ENCODE peak calls at places on chromosomes 2 and 18, in four cellular contexts. X is activated naive CD8-positive, alpha-beta T cell treated with anti-CD3 and anti-CD28 coated beads, Interleukin-2, amount 10 ng/mL, durations not matched to agents 7 days and 5 days; U is activated CD4-positive, alpha-beta T cell treated with anti-CD3 and anti-CD28 coated beads for 36 hours; A is T-helper 17 cell. I is an unnamed sample.

GRCh38 chr2:120313695-120314615 is 32.0 kb upstream of the INHBB start:
- ATAC-seq in X (no peak), U (no peak), A (no peak), I (no peak)

GRCh38 chr2:69223759-69224494 is 163.1 kb downstream of the GFPT1 start:
- ATAC-seq in X (no peak), U (no peak), A (no peak), I (no peak)

GRCh38 chr2:38574278-38574677 is 28.4 kb downstream of the HNRNPLL start:
- ATAC-seq in X (no peak), U (no peak), A (no peak), I (no peak)

GRCh38 chr2:54497738-54498680 is 41.9 kb downstream of the SPTBN1 start:
- ATAC-seq in X (no peak), U (no peak), A (no peak), I (no peak)

GRCh38 chr2:11420671-11421070 is 45.3 kb downstream of the E2F6 start:
- ATAC-seq in X (no peak), U (no peak), A (no peak), I (no peak)

GRCh38 chr2:177275671-177276070 is 11.1 kb upstream of the NFE2L2 start:
- ATAC-seq in X (no peak), U (no peak), A (no peak), I (no peak)

GRCh38 chr18:80026363-80026762 is 7.9 kb upstream of the RBFA start:
- ATAC-seq in X (no peak), U (no peak), A (no peak), I (no peak)

GRCh38 chr18:46275370-46275769 is 171.2 kb downstream of the HAUS1 start:
- ATAC-seq in X (no peak), U (no peak), A (no peak), I (no peak)

GRCh38 chr18:49055787-49056186 is 105.0 kb upstream of the SMAD7 start:
- ATAC-seq in X (peak), U (peak), A (peak), I (peak)

GRCh38 chr2:98663521-98664090 is 55.2 kb downstream of the UNC50 start:
- ATAC-seq in X (peak), U (peak), A (peak), I (no peak)

GRCh38 chr2:217370391-217370790 is 510.5 kb upstream of the TNP1 start:
- ATAC-seq in X (no peak), U (peak), A (no peak), I (no peak)

GRCh38 chr2:100780203-100781008 is 39.5 kb upstream of the NPAS2 start:
- ATAC-seq in X (no peak), U (no peak), A (no peak), I (no peak)

GRCh38 chr2:231593666-231594065 is 1.0 kb downstream of the TEX44 start:
- ATAC-seq in X (no peak), U (no peak), A (no peak), I (no peak)

GRCh38 chr2:40168032-40168431 is 283.9 kb downstream of the SLC8A1 start:
- ATAC-seq in X (no peak), U (no peak), A (no peak), I (no peak)

GRCh38 chr2:239942090-239942489 is 83.1 kb downstream of the NDUFA10 start:
- ATAC-seq in X (no peak), U (no peak), A (no peak), I (no peak)

GRCh38 chr18:44841769-44842587 is 161.3 kb downstream of the SETBP1 start:
- ATAC-seq in X (no peak), U (no peak), A (no peak), I (peak)

GRCh38 chr2:190964170-190964795 is 49.7 kb downstream of the STAT1 start:
- ATAC-seq in X (peak), U (peak), A (peak), I (peak)

GRCh38 chr2:38163579-38163978 is 87.6 kb upstream of the CYP1B1 start:
- ATAC-seq in X (no peak), U (no peak), A (no peak), I (no peak)

GRCh38 chr2:155975734-155976133 is 356.8 kb downstream of the NR4A2 start:
- ATAC-seq in X (no peak), U (no peak), A (no peak), I (no peak)

GRCh38 chr2:147439986-147440385 is 404.8 kb upstream of the ACVR2A start:
- ATAC-seq in X (no peak), U (no peak), A (no peak), I (no peak)

GRCh38 chr2:235063501-235063961 is 111.7 kb downstream of the SH3BP4 start:
- ATAC-seq in X (no peak), U (no peak), A (no peak), I (no peak)

GRCh38 chr2:208240641-208241209 is 14.1 kb downstream of the IDH1 start:
- ATAC-seq in X (no peak), U (no peak), A (no peak), I (no peak)

GRCh38 chr2:153967248-153967973 is 95.7 kb downstream of the GALNT13 start:
- ATAC-seq in X (no peak), U (no peak), A (no peak), I (no peak)

GRCh38 chr2:235278771-235279355 is 215.0 kb upstream of the AGAP1 start:
- ATAC-seq in X (no peak), U (no peak), A (no peak), I (no peak)

GRCh38 chr2:128513416-128514283 is 195.0 kb upstream of the HS6ST1 start:
- ATAC-seq in X (no peak), U (peak), A (peak), I (peak)

GRCh38 chr2:67015681-67016080 is 381.5 kb upstream of the ETAA1 start:
- ATAC-seq in X (no peak), U (no peak), A (no peak), I (no peak)

GRCh38 chr2:60868589-60869273 is 12.6 kb upstream of the REL start:
- ATAC-seq in X (no peak), U (no peak), A (no peak), I (no peak)

GRCh38 chr2:224286923-224287322 is 115.0 kb downstream of the FAM124B start:
- ATAC-seq in X (no peak), U (no peak), A (no peak), I (no peak)

GRCh38 chr2:36798724-36799123 is 102.2 kb downstream of the VIT start:
- ATAC-seq in X (no peak), U (no peak), A (no peak), I (no peak)

GRCh38 chr2:127796389-127796788 is 14.6 kb downstream of the WDR33 start:
- ATAC-seq in X (no peak), U (no peak), A (no peak), I (no peak)

GRCh38 chr2:211181626-211182025 is 625.2 kb downstream of the CPS1 start:
- ATAC-seq in X (no peak), U (no peak), A (no peak), I (no peak)

GRCh38 chr2:31294230-31294629 is 60.3 kb downstream of the EHD3 start:
- ATAC-seq in X (no peak), U (no peak), A (no peak), I (no peak)

GRCh38 chr2:171346723-171347104 is 87.1 kb downstream of the METTL8 start:
- ATAC-seq in X (no peak), U (no peak), A (no peak), I (no peak)

GRCh38 chr2:55365303-55365702 is 54.4 kb downstream of the CCDC88A start:
- ATAC-seq in X (no peak), U (no peak), A (no peak), I (no peak)

GRCh38 chr2:86062043-86062442 is 43.6 kb downstream of the POLR1A start:
- ATAC-seq in X (no peak), U (no peak), A (no peak), I (no peak)